ENCODE peak calls at places on chromosomes 7 and 10, in seven cellular contexts. One of them, this sample, is unnamed.

GRCh38 chr10:44752451-44753441 is 158.4 kb upstream of the TMEM72 start:
- DNase-seq in activated CD4-positive, alpha-beta T cell treated with anti-CD3 and anti-CD28 coated beads for 24 hours: no peak
- DNase-seq in LoVo: peak; percentile 41
- DNase-seq in naive thymus-derived CD8-positive, alpha-beta T cell: no peak
- DNase-seq in Jurkat, Clone E6-1: no peak
- DNase-seq in astrocyte of the spinal cord: peak; percentile 97
- DNase-seq in mesothelial cell of epicardium: no peak
- DNase-seq in this sample: peak; percentile 94

GRCh38 chr7:16905300-16906044 is 23.7 kb upstream of the AGR3 start:
- DNase-seq in astrocyte of the spinal cord: peak; percentile 84
- DNase-seq in mesothelial cell of epicardium: no peak
- DNase-seq in LoVo: peak; percentile 78
- DNase-seq in activated CD4-positive, alpha-beta T cell treated with anti-CD3 and anti-CD28 coated beads for 24 hours: no peak
- DNase-seq in naive thymus-derived CD8-positive, alpha-beta T cell: no peak
- DNase-seq in Jurkat, Clone E6-1: no peak
- DNase-seq in this sample: peak; percentile 93

GRCh38 chr7:39086638-39087360 is 109.1 kb downstream of the POU6F2 start:
- DNase-seq in activated CD4-positive, alpha-beta T cell treated with anti-CD3 and anti-CD28 coated beads for 24 hours: no peak
- DNase-seq in Jurkat, Clone E6-1: no peak
- DNase-seq in naive thymus-derived CD8-positive, alpha-beta T cell: no peak
- DNase-seq in LoVo: no peak
- DNase-seq in mesothelial cell of epicardium: no peak
- DNase-seq in astrocyte of the spinal cord: no peak
- DNase-seq in this sample: no peak

GRCh38 chr7:151452680-151453325 is 12.9 kb upstream of the CRYGN start:
- DNase-seq in mesothelial cell of epicardium: no peak
- DNase-seq in Jurkat, Clone E6-1: no peak
- DNase-seq in LoVo: no peak
- DNase-seq in naive thymus-derived CD8-positive, alpha-beta T cell: no peak
- DNase-seq in activated CD4-positive, alpha-beta T cell treated with anti-CD3 and anti-CD28 coated beads for 24 hours: no peak
- DNase-seq in astrocyte of the spinal cord: no peak
- DNase-seq in this sample: no peak

GRCh38 chr7:123797673-123798526 is 47.1 kb upstream of the HYAL4 start:
- DNase-seq in activated CD4-positive, alpha-beta T cell treated with anti-CD3 and anti-CD28 coated beads for 24 hours: no peak
- DNase-seq in naive thymus-derived CD8-positive, alpha-beta T cell: no peak
- DNase-seq in LoVo: peak; percentile 96
- DNase-seq in mesothelial cell of epicardium: no peak
- DNase-seq in Jurkat, Clone E6-1: peak; percentile 10
- DNase-seq in astrocyte of the spinal cord: peak; percentile 91
- DNase-seq in this sample: peak; percentile 96

GRCh38 chr7:157310676-157311185 is 26.1 kb upstream of the DNAJB6 start:
- DNase-seq in Jurkat, Clone E6-1: no peak
- DNase-seq in activated CD4-positive, alpha-beta T cell treated with anti-CD3 and anti-CD28 coated beads for 24 hours: no peak
- DNase-seq in naive thymus-derived CD8-positive, alpha-beta T cell: no peak
- DNase-seq in astrocyte of the spinal cord: no peak
- DNase-seq in mesothelial cell of epicardium: no peak
- DNase-seq in LoVo: no peak
- DNase-seq in this sample: no peak

GRCh38 chr10:12489806-12490205 is 140.5 kb downstream of the CAMK1D start:
- DNase-seq in astrocyte of the spinal cord: no peak
- DNase-seq in activated CD4-positive, alpha-beta T cell treated with anti-CD3 and anti-CD28 coated beads for 24 hours: no peak
- DNase-seq in LoVo: no peak
- DNase-seq in naive thymus-derived CD8-positive, alpha-beta T cell: no peak
- DNase-seq in mesothelial cell of epicardium: no peak
- DNase-seq in Jurkat, Clone E6-1: no peak
- DNase-seq in this sample: no peak

GRCh38 chr7:50356212-50356944 is 51.9 kb downstream of the IKZF1 start:
- DNase-seq in LoVo: no peak
- DNase-seq in mesothelial cell of epicardium: no peak
- DNase-seq in naive thymus-derived CD8-positive, alpha-beta T cell: no peak
- DNase-seq in activated CD4-positive, alpha-beta T cell treated with anti-CD3 and anti-CD28 coated beads for 24 hours: no peak
- DNase-seq in astrocyte of the spinal cord: no peak
- DNase-seq in Jurkat, Clone E6-1: no peak
- DNase-seq in this sample: no peak

GRCh38 chr7:149707448-149707886 is 65.9 kb downstream of the ZNF467 start:
- DNase-seq in naive thymus-derived CD8-positive, alpha-beta T cell: no peak
- DNase-seq in mesothelial cell of epicardium: peak; percentile 3
- DNase-seq in astrocyte of the spinal cord: no peak
- DNase-seq in LoVo: no peak
- DNase-seq in activated CD4-positive, alpha-beta T cell treated with anti-CD3 and anti-CD28 coated beads for 24 hours: no peak
- DNase-seq in Jurkat, Clone E6-1: no peak
- DNase-seq in this sample: no peak

GRCh38 chr10:29448125-29448524 is 159.3 kb downstream of the LYZL1 start:
- DNase-seq in astrocyte of the spinal cord: no peak
- DNase-seq in Jurkat, Clone E6-1: no peak
- DNase-seq in mesothelial cell of epicardium: no peak
- DNase-seq in LoVo: no peak
- DNase-seq in naive thymus-derived CD8-positive, alpha-beta T cell: no peak
- DNase-seq in activated CD4-positive, alpha-beta T cell treated with anti-CD3 and anti-CD28 coated beads for 24 hours: no peak
- DNase-seq in this sample: no peak

GRCh38 chr7:66859794-66860645 is 61.0 kb upstream of the TMEM248 start:
- DNase-seq in mesothelial cell of epicardium: no peak
- DNase-seq in astrocyte of the spinal cord: no peak
- DNase-seq in activated CD4-positive, alpha-beta T cell treated with anti-CD3 and anti-CD28 coated beads for 24 hours: peak; percentile 36
- DNase-seq in Jurkat, Clone E6-1: no peak
- DNase-seq in naive thymus-derived CD8-positive, alpha-beta T cell: no peak
- DNase-seq in LoVo: no peak
- DNase-seq in this sample: peak; percentile 36

GRCh38 chr7:16080131-16080530 is 341.2 kb downstream of the CRPPA start:
- DNase-seq in naive thymus-derived CD8-positive, alpha-beta T cell: no peak
- DNase-seq in LoVo: no peak
- DNase-seq in mesothelial cell of epicardium: no peak
- DNase-seq in astrocyte of the spinal cord: no peak
- DNase-seq in Jurkat, Clone E6-1: no peak
- DNase-seq in activated CD4-positive, alpha-beta T cell treated with anti-CD3 and anti-CD28 coated beads for 24 hours: no peak
- DNase-seq in this sample: peak; percentile 57

GRCh38 chr7:150515752-150516151 is 1.1 kb downstream of the GIMAP7 start:
- DNase-seq in activated CD4-positive, alpha-beta T cell treated with anti-CD3 and anti-CD28 coated beads for 24 hours: no peak
- DNase-seq in naive thymus-derived CD8-positive, alpha-beta T cell: no peak
- DNase-seq in Jurkat, Clone E6-1: no peak
- DNase-seq in LoVo: no peak
- DNase-seq in astrocyte of the spinal cord: no peak
- DNase-seq in mesothelial cell of epicardium: no peak
- DNase-seq in this sample: no peak

GRCh38 chr7:46810986-46811385 is 770.9 kb downstream of the TNS3 start:
- DNase-seq in naive thymus-derived CD8-positive, alpha-beta T cell: no peak
- DNase-seq in LoVo: no peak
- DNase-seq in astrocyte of the spinal cord: no peak
- DNase-seq in Jurkat, Clone E6-1: no peak
- DNase-seq in activated CD4-positive, alpha-beta T cell treated with anti-CD3 and anti-CD28 coated beads for 24 hours: no peak
- DNase-seq in mesothelial cell of epicardium: no peak
- DNase-seq in this sample: no peak

This sample was measured in choroid plexus epithelial cell.